ENCODE peak calls at places on chromosomes 4 and X, in six cellular contexts. A is progenitor cell of endocrine pancreas, Z is psoas muscle, N is bronchial epithelial cell, H is WTC11, U is PC-3. M is an unnamed sample.

GRCh38 chr4:3291411-3291968 is 1.3 kb upstream of the RGS12 start:
- DNase-seq in A (no peak), Z (peak; percentile 68), N (peak; percentile 23), H (peak; percentile 57), U (peak; percentile 50), M (no peak)

GRCh38 chr4:152972821-152973613 is 36.9 kb downstream of the FHDC1 start:
- DNase-seq in A (no peak), Z (peak; percentile 58), N (peak; percentile 86), H (no peak), U (peak; percentile 67), M (no peak)

GRCh38 chr4:99846891-99847290 is 30.3 kb downstream of the DAPP1 start:
- DNase-seq in A (no peak), Z (no peak), N (no peak), H (no peak), U (no peak), M (no peak)

GRCh38 chrX:13128104-13128503 is 83.7 kb upstream of the FAM9C start:
- DNase-seq in A (no peak), Z (no peak), N (peak; percentile 64), H (no peak), U (peak; percentile 54), M (no peak)

GRCh38 chr4:45280121-45280520 is 553.8 kb upstream of the GNPDA2 start:
- DNase-seq in A (no peak), Z (no peak), N (no peak), H (no peak), U (no peak), M (no peak)

GRCh38 chr4:48642421-48643144 is 137.5 kb downstream of the FRYL start:
- DNase-seq in A (no peak), Z (no peak), N (no peak), H (no peak), U (no peak), M (no peak)

GRCh38 chrX:65034641-65035450 is 58.6 kb upstream of the ZC4H2 start:
- DNase-seq in A (peak; percentile 76), Z (peak; percentile 78), N (peak; percentile 50), H (peak; percentile 85), U (peak; percentile 82), M (peak; percentile 79)

GRCh38 chr4:123505457-123506310 is 109.1 kb downstream of the SPRY1 start:
- DNase-seq in A (peak; percentile 75), Z (peak; percentile 76), N (peak; percentile 38), H (peak; percentile 96), U (peak; percentile 41), M (peak; percentile 71)

GRCh38 chr4:78720994-78721677 is 55.0 kb upstream of the BMP2K start:
- DNase-seq in A (no peak), Z (no peak), N (no peak), H (no peak), U (no peak), M (no peak)

GRCh38 chr4:157271166-157271869 is 50.8 kb downstream of the GRIA2 start:
- DNase-seq in A (no peak), Z (no peak), N (no peak), H (no peak), U (peak; percentile 68), M (no peak)

GRCh38 chr4:109998867-109999303 is 86.2 kb downstream of the EGF start:
- DNase-seq in A (no peak), Z (no peak), N (peak; percentile 65), H (no peak), U (peak; percentile 75), M (no peak)

GRCh38 chr4:152643153-152644035 is 36.4 kb downstream of the TMEM154 start:
- DNase-seq in A (no peak), Z (no peak), N (no peak), H (no peak), U (no peak), M (no peak)

GRCh38 chr4:181796502-181796901 is 446.7 kb upstream of the TENM3 start:
- DNase-seq in A (no peak), Z (no peak), N (peak; percentile 77), H (no peak), U (no peak), M (no peak)

GRCh38 chr4:174152717-174153466 is 130.6 kb downstream of the FBXO8 start:
- DNase-seq in A (no peak), Z (no peak), N (no peak), H (no peak), U (no peak), M (no peak)

GRCh38 chr4:20474119-20474518 is 222.4 kb downstream of the SLIT2 start:
- DNase-seq in A (no peak), Z (no peak), N (peak; percentile 25), H (no peak), U (peak; percentile 31), M (no peak)

GRCh38 chrX:103197721-103198306 is 17.1 kb upstream of the BEX4 start:
- DNase-seq in A (no peak), Z (no peak), N (peak; percentile 46), H (no peak), U (no peak), M (no peak)

GRCh38 chr4:164753873-164754488 is at the start of gene SMIM31:
- DNase-seq in A (no peak), Z (no peak), N (peak; percentile 82), H (no peak), U (peak; percentile 79), M (no peak)

GRCh38 chr4:26235500-26235899 is 85.3 kb upstream of the RBPJ start:
- DNase-seq in A (no peak), Z (peak; percentile 80), N (peak; percentile 91), H (no peak), U (peak; percentile 72), M (no peak)

GRCh38 chr4:155478336-155478825 is 101.6 kb upstream of the MAP9 start:
- DNase-seq in A (no peak), Z (no peak), N (peak; percentile 33), H (no peak), U (peak; percentile 7), M (no peak)

GRCh38 chrX:72107320-72107719 is 24.4 kb downstream of the RTL5 start:
- DNase-seq in A (no peak), Z (no peak), N (peak; percentile 75), H (no peak), U (peak; percentile 52), M (no peak)

GRCh38 chr4:144646523-144647094 is 653 bp downstream of the HHIP start:
- DNase-seq in A (no peak), Z (no peak), N (no peak), H (peak; percentile 19), U (no peak), M (peak; percentile 71)

GRCh38 chrX:53494427-53494826 is 60.3 kb upstream of the HSD17B10 start:
- DNase-seq in A (no peak), Z (no peak), N (no peak), H (no peak), U (peak; percentile 30), M (no peak)

GRCh38 chr4:14059006-14059405 is 431.5 kb upstream of the BOD1L1 start:
- DNase-seq in A (no peak), Z (no peak), N (no peak), H (no peak), U (no peak), M (no peak)

GRCh38 chrX:1537031-1537715 is at the start of gene P2RY8:
- DNase-seq in A (no peak), Z (peak; percentile 66), N (peak; percentile 1), H (no peak), U (peak; percentile 75), M (no peak)

GRCh38 chrX:37926700-37927099 is 79.3 kb upstream of the DYNLT3 start:
- DNase-seq in A (no peak), Z (no peak), N (peak; percentile 36), H (no peak), U (peak; percentile 69), M (no peak)

GRCh38 chr4:102627831-102628523 is 126.8 kb downstream of the NFKB1 start:
- DNase-seq in A (no peak), Z (no peak), N (peak; percentile 98), H (no peak), U (peak; percentile 91), M (no peak)

GRCh38 chr4:244471-244870 is 60.8 kb downstream of the ZNF732 start:
- DNase-seq in A (no peak), Z (no peak), N (no peak), H (peak; percentile 59), U (peak; percentile 58), M (peak; percentile 43)

GRCh38 chrX:134139090-134139489 is 97.9 kb upstream of the CCDC160 start:
- DNase-seq in A (no peak), Z (no peak), N (no peak), H (no peak), U (no peak), M (no peak)

GRCh38 chrX:134146493-134146892 is 90.5 kb upstream of the CCDC160 start:
- DNase-seq in A (no peak), Z (no peak), N (no peak), H (no peak), U (no peak), M (no peak)

GRCh38 chrX:134148293-134148692 is 88.7 kb upstream of the CCDC160 start:
- DNase-seq in A (no peak), Z (no peak), N (no peak), H (no peak), U (no peak), M (peak; percentile 17)

DNA sequence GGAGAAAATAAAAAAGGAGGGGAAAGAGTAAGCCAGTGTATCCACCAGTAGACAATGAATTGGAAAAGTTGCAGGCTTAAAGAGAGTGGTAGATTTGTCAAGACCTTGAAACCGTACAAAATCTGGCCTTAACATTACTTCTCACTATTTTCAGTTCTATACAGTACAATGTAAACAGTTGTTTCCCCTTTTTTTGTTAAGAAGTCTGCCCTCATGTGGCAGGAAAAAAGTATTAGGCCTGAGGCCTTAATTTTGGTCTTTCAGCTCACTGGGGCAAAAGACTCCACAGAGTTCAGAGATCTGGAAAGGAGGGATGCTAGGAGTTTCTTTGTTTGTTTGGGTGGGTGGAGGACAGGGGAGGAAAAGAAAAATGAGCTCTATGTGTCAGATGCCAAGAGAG is 92.8 kb upstream of the CCDC160 start:
- DNase-seq in A (no peak), Z (no peak), N (peak; percentile 4), H (no peak), U (peak; percentile 51), M (no peak)
- TF ChIP-seq CTCF in A (peak; percentile 48), Z (no peak), N (peak; percentile 29), H (no peak), U (peak; percentile 63), M (no peak)

GRCh38 chrX:125205084-125205917 is 114.4 kb upstream of the TEX13C start:
- DNase-seq in A (peak; percentile 48), Z (peak; percentile 78), N (peak; percentile 30), H (peak; percentile 67), U (peak; percentile 66), M (peak; percentile 63)
- TF ChIP-seq CTCF in A (peak; percentile 58), Z (peak; percentile 5), N (peak; percentile 21), H (no peak), U (peak; percentile 55), M (peak; percentile 16)

GRCh38 chr4:15898902-15899301 is 39.6 kb downstream of the FGFBP1 start:
- DNase-seq in A (no peak), Z (no peak), N (peak; percentile 55), H (no peak), U (peak; percentile 78), M (no peak)
- TF ChIP-seq CTCF in A (no peak), Z (no peak), N (no peak), H (no peak), U (no peak), M (no peak)

GRCh38 chr4:138492178-138492577 is 250.0 kb upstream of the SLC7A11 start:
- DNase-seq in A (no peak), Z (no peak), N (no peak), H (no peak), U (no peak), M (no peak)

GRCh38 chr4:138488527-138488926 is 246.4 kb upstream of the SLC7A11 start:
- DNase-seq in A (no peak), Z (no peak), N (peak; percentile 37), H (no peak), U (peak; percentile 24), M (no peak)

GRCh38 chr4:138485498-138485897 is 243.3 kb upstream of the SLC7A11 start:
- DNase-seq in A (no peak), Z (no peak), N (no peak), H (no peak), U (no peak), M (no peak)

GRCh38 chr4:138487217-138487616 is 245.1 kb upstream of the SLC7A11 start:
- DNase-seq in A (no peak), Z (no peak), N (no peak), H (no peak), U (no peak), M (no peak)
- TF ChIP-seq CTCF in A (no peak), Z (no peak), N (no peak), H (no peak), U (no peak), M (no peak)

M was measured in glutamatergic neuron.